ENCODE peak calls at places on chromosomes 16 and 17, in four cellular contexts. B, T, N and H are unnamed samples.

GRCh38 chr17:56815711-56816110 is 18.0 kb downstream of the C17orf67 start:
- DNase-seq in B (no peak), T (no peak), N (no peak), H (no peak)

GRCh38 chr17:57750109-57750845 is 5.2 kb upstream of the CCDC182 start:
- DNase-seq in B (no peak), T (no peak), N (no peak), H (peak; percentile 11)

GRCh38 chr16:71637398-71637797 is 11.4 kb downstream of the MARVELD3 start:
- DNase-seq in B (no peak), T (no peak), N (no peak), H (no peak)

GRCh38 chr17:57870283-57870635 is 20.4 kb upstream of the MRPS23 start:
- DNase-seq in B (no peak), T (no peak), N (no peak), H (no peak)

GRCh38 chr16:47037396-47037745 is 63.9 kb upstream of the DNAJA2 start:
- DNase-seq in B (no peak), T (no peak), N (no peak), H (peak; percentile 38)

GRCh38 chr17:9937164-9937835 is 32.2 kb upstream of the RCVRN start:
- DNase-seq in B (no peak), T (peak; percentile 16), N (no peak), H (no peak)

GRCh38 chr16:79372504-79373184 is 227.9 kb downstream of the MAF start:
- DNase-seq in B (no peak), T (no peak), N (no peak), H (no peak)

GRCh38 chr16:27514806-27515205 is 34.9 kb downstream of the GTF3C1 start:
- DNase-seq in B (no peak), T (no peak), N (no peak), H (no peak)

GRCh38 chr17:41467546-41467945 is 360 bp upstream of the KRT32 start:
- DNase-seq in B (no peak), T (no peak), N (no peak), H (no peak)

GRCh38 chr17:64278614-64279013 is 15.6 kb upstream of the TEX2 start:
- DNase-seq in B (no peak), T (no peak), N (no peak), H (peak; percentile 36)

GRCh38 chr17:40069751-40070643 is 7.2 kb downstream of the THRA start:
- DNase-seq in B (peak; percentile 40), T (no peak), N (peak; percentile 73), H (peak; percentile 61)

GRCh38 chr16:19883296-19883951 is 1.2 kb downstream of the GPRC5B start:
- DNase-seq in B (peak; percentile 19), T (no peak), N (no peak), H (no peak)

GRCh38 chr17:336110-337021 is 16.2 kb downstream of the RPH3AL start:
- DNase-seq in B (peak; percentile 50), T (peak; percentile 86), N (peak; percentile 74), H (no peak)

GRCh38 chr17:1997587-1998425 is 27.3 kb downstream of the RTN4RL1 start:
- DNase-seq in B (no peak), T (peak; percentile 70), N (peak; percentile 81), H (no peak)

GRCh38 chr16:68921654-68922053 is 78.3 kb downstream of the TANGO6 start:
- DNase-seq in B (no peak), T (no peak), N (no peak), H (no peak)

GRCh38 chr17:81712468-81713003 is 452 bp downstream of the SLC25A10 start:
- DNase-seq in B (no peak), T (no peak), N (peak; percentile 75), H (peak; percentile 62)

GRCh38 chr17:16593356-16594102 is 24.5 kb upstream of the ZNF287 start:
- DNase-seq in B (no peak), T (no peak), N (no peak), H (no peak)

GRCh38 chr16:54282923-54283734 is 3.5 kb downstream of the IRX3 start:
- DNase-seq in B (no peak), T (no peak), N (no peak), H (no peak)

GRCh38 chr17:81207610-81208581 is 14.9 kb downstream of the CEP131 start:
- DNase-seq in B (no peak), T (no peak), N (no peak), H (peak; percentile 94)

GRCh38 chr16:48047755-48048154 is 108.0 kb downstream of the ABCC12 start:
- DNase-seq in B (no peak), T (no peak), N (no peak), H (no peak)

GRCh38 chr16:70253291-70254094 is 1.8 kb upstream of the EXOSC6 start:
- DNase-seq in B (no peak), T (no peak), N (no peak), H (peak; percentile 50)

GRCh38 chr16:11039726-11040125 is 95.4 kb downstream of the CLEC16A start:
- DNase-seq in B (no peak), T (no peak), N (no peak), H (no peak)

GRCh38 chr16:1135459-1135825 is 17.5 kb upstream of the CACNA1H start:
- DNase-seq in B (no peak), T (no peak), N (no peak), H (no peak)

GRCh38 chr16:76345093-76345735 is 68.0 kb downstream of the CNTNAP4 start:
- DNase-seq in B (no peak), T (no peak), N (no peak), H (no peak)

GRCh38 chr16:10552998-10553491 is 27.4 kb downstream of the EMP2 start:
- DNase-seq in B (peak; percentile 35), T (peak; percentile 61), N (no peak), H (peak; percentile 76)

GRCh38 chr17:16477255-16477654 is 14.7 kb downstream of the LRRC75A start:
- DNase-seq in B (no peak), T (no peak), N (no peak), H (no peak)

GRCh38 chr16:360698-361336 is 8.3 kb upstream of the AXIN1 start:
- DNase-seq in B (no peak), T (no peak), N (no peak), H (no peak)

GRCh38 chr17:77438241-77439204 is 297.8 kb downstream of the SEC14L1 start:
- DNase-seq in B (no peak), T (no peak), N (no peak), H (peak; percentile 48)

GRCh38 chr16:86697715-86698114 is 119.4 kb downstream of the FOXL1 start:
- DNase-seq in B (no peak), T (no peak), N (no peak), H (no peak)

GRCh38 chr17:53722407-53722806 is 100.3 kb upstream of the KIF2B start:
- DNase-seq in B (no peak), T (no peak), N (no peak), H (no peak)

GRCh38 chr17:29078183-29079045 is 35.5 kb downstream of the PIPOX start:
- DNase-seq in B (no peak), T (no peak), N (no peak), H (no peak)

GRCh38 chr17:8459109-8459508 is 23.4 kb downstream of the NDEL1 start:
- DNase-seq in B (no peak), T (no peak), N (no peak), H (no peak)

DNA sequence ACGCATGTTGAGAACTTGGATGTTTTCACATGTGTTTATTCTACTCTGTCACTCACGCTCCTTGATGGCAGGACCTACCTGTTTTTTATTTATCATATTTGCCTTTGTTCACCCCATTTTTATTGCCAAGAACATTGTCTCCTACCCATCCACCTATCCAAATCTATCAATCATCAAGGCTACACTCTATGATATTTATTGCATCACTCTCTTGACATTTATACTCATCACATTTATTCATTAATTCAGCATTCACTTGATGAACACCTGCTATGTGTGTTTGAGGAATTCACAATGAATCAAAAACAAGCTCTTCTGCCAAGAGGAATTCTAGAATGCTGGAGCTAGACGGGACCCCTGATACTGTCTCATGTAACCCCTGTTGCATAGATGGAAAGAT is 94.5 kb upstream of the ZNF469 start:
- DNase-seq in B (no peak), T (no peak), N (no peak), H (no peak)
- H3K9me3 ChIP-seq in B (peaks cover 27% of the 10 kb centered on the region), T (peaks cover 17% of the 10 kb centered on the region), N (no peaks in the 10 kb centered on the region), H (peaks cover 20% of the 10 kb centered on the region)

GRCh38 chr17:3007651-3008121 is 55.7 kb downstream of the OR1D5 start:
- DNase-seq in B (no peak), T (peak; percentile 34), N (peak; percentile 22), H (no peak)
- H3K4me1 ChIP-seq in B (peaks cover 6% of the 10 kb centered on the region), T (peaks cover 27% of the 10 kb centered on the region), N (peaks cover 27% of the 10 kb centered on the region), H (peaks cover 33% of the 10 kb centered on the region)

DNA sequence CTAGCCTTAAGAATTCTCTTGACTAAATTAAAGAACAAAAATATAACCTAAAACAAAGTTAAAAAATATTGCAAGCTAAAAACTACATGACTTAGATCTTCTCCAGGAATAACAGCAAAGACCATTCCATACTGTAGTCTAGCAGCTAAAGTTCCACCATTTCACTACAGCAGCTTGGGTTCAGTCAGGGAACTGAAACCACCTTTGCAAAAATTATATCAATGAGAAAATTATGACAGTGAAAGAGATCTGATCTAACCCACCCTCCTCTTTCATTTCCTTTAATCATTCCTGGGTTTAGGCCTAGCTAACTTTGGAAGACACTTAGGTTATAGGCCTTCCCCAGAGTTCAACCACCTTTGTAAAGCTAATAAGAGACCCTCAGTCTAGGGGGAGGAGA is 36.3 kb upstream of the NOS2 start:
- DNase-seq in B (no peak), T (no peak), N (no peak), H (no peak)
- H3K9me3 ChIP-seq in B (no peaks in the 10 kb centered on the region), T (no peaks in the 10 kb centered on the region), N (no peaks in the 10 kb centered on the region), H (no peaks in the 10 kb centered on the region)

GRCh38 chr17:78774956-78775571 is 7.0 kb downstream of the CYTH1 start:
- DNase-seq in B (peak; percentile 53), T (no peak), N (peak; percentile 51), H (peak; percentile 60)
- H3K4me1 ChIP-seq in B (peaks cover 98% of the 10 kb centered on the region), T (peaks cover 64% of the 10 kb centered on the region), N (peaks cover 12% of the 10 kb centered on the region), H (peaks cover 65% of the 10 kb centered on the region)

GRCh38 chr17:70091005-70091568 is 16.1 kb downstream of the KCNJ16 start:
- DNase-seq in B (no peak), T (no peak), N (no peak), H (no peak)
- H3K9me3 ChIP-seq in B (no peaks in the 10 kb centered on the region), T (no peaks in the 10 kb centered on the region), N (no peaks in the 10 kb centered on the region), H (no peaks in the 10 kb centered on the region)

GRCh38 chr16:60107920-60108319 is 1373.8 kb upstream of the GOT2 start:
- DNase-seq in B (no peak), T (no peak), N (no peak), H (no peak)
- H3K4me1 ChIP-seq in B (no peaks in the 10 kb centered on the region), T (no peaks in the 10 kb centered on the region), N (no peaks in the 10 kb centered on the region), H (no peaks in the 10 kb centered on the region)